ENCODE peak calls at places on chromosomes 2 and 18, in six cellular contexts. D, F, G, Z, O and V are unnamed samples.

GRCh38 chr2:99776521-99777265 is 286.9 kb upstream of the REV1 start:
- DNase-seq in D (no peak), F (no peak), G (no peak), Z (no peak), O (no peak), V (no peak)

GRCh38 chr2:235898766-235899165 is 269.4 kb downstream of the GBX2 start:
- DNase-seq in D (no peak), F (no peak), G (no peak), Z (no peak), O (no peak), V (no peak)

GRCh38 chr2:7780345-7780744 is 863.1 kb downstream of the RNF144A start:
- DNase-seq in D (no peak), F (no peak), G (no peak), Z (no peak), O (no peak), V (no peak)

GRCh38 chr18:28204154-28204553 is 27.2 kb upstream of the CDH2 start:
- DNase-seq in D (no peak), F (no peak), G (peak), Z (no peak), O (no peak), V (no peak)

GRCh38 chr18:58163004-58163590 is 119.1 kb downstream of the NEDD4L start:
- DNase-seq in D (no peak), F (no peak), G (no peak), Z (no peak), O (no peak), V (no peak)

GRCh38 chr2:63506350-63506749 is 81.9 kb downstream of the WDPCP start:
- DNase-seq in D (no peak), F (no peak), G (no peak), Z (no peak), O (no peak), V (no peak)

GRCh38 chr18:8426401-8426800 is 182.8 kb upstream of the RAB12 start:
- DNase-seq in D (no peak), F (peak), G (no peak), Z (peak), O (no peak), V (no peak)

GRCh38 chr2:239160226-239161143 is 240.3 kb downstream of the HDAC4 start:
- DNase-seq in D (peak), F (no peak), G (no peak), Z (no peak), O (no peak), V (no peak)

GRCh38 chr18:9365406-9365805 is 30.8 kb downstream of the TWSG1 start:
- DNase-seq in D (no peak), F (no peak), G (no peak), Z (no peak), O (no peak), V (no peak)

GRCh38 chr2:215360596-215360995 is 48.7 kb downstream of the ATIC start:
- DNase-seq in D (no peak), F (no peak), G (no peak), Z (no peak), O (no peak), V (no peak)

GRCh38 chr18:58362829-58363231 is 266.1 kb downstream of the ALPK2 start:
- DNase-seq in D (no peak), F (no peak), G (no peak), Z (no peak), O (no peak), V (no peak)

GRCh38 chr2:11055816-11056215 is 99.5 kb upstream of the SLC66A3 start:
- DNase-seq in D (no peak), F (no peak), G (no peak), Z (no peak), O (no peak), V (no peak)

GRCh38 chr2:130831356-130831755 is 5.4 kb upstream of the ARHGEF4 start:
- DNase-seq in D (no peak), F (no peak), G (no peak), Z (no peak), O (no peak), V (peak)

GRCh38 chr2:64770781-64771334 is 117.1 kb upstream of the SERTAD2 start:
- DNase-seq in D (no peak), F (no peak), G (peak), Z (no peak), O (no peak), V (no peak)

GRCh38 chr2:12607971-12608370 is 108.8 kb upstream of the TRIB2 start:
- DNase-seq in D (no peak), F (no peak), G (no peak), Z (peak), O (no peak), V (no peak)

GRCh38 chr18:59155140-59155539 is 15.5 kb downstream of the SEC11C start:
- DNase-seq in D (no peak), F (no peak), G (peak), Z (no peak), O (no peak), V (no peak)

GRCh38 chr2:34093790-34094189 is 494.7 kb upstream of the FAM98A start:
- DNase-seq in D (no peak), F (no peak), G (no peak), Z (no peak), O (no peak), V (no peak)

GRCh38 chr18:8998481-8999217 is 103.8 kb upstream of the NDUFV2 start:
- DNase-seq in D (no peak), F (no peak), G (peak), Z (no peak), O (no peak), V (no peak)

GRCh38 chr2:72015281-72015680 is 132.4 kb downstream of the CYP26B1 start:
- DNase-seq in D (no peak), F (no peak), G (no peak), Z (no peak), O (no peak), V (no peak)

GRCh38 chr2:224136394-224136793 is 97.3 kb upstream of the SERPINE2 start:
- DNase-seq in D (no peak), F (no peak), G (no peak), Z (no peak), O (no peak), V (no peak)

GRCh38 chr18:524496-524895 is 24.0 kb upstream of the COLEC12 start:
- DNase-seq in D (no peak), F (no peak), G (peak), Z (no peak), O (no peak), V (no peak)

GRCh38 chr2:95389256-95390119 is 13.0 kb upstream of the FAHD2A start:
- DNase-seq in D (no peak), F (peak), G (peak), Z (peak), O (no peak), V (no peak)

GRCh38 chr18:76496200-76496890 is 1.3 kb upstream of the ZNF516 start:
- DNase-seq in D (peak), F (peak), G (peak), Z (peak), O (no peak), V (peak)

GRCh38 chr2:65350714-65351113 is 81.7 kb downstream of the SPRED2 start:
- DNase-seq in D (no peak), F (peak), G (peak), Z (no peak), O (no peak), V (no peak)

GRCh38 chr2:173159794-173160463 is 84.3 kb downstream of the MAP3K20 start:
- DNase-seq in D (no peak), F (no peak), G (peak), Z (no peak), O (no peak), V (no peak)

GRCh38 chr2:160353166-160353565 is 140.4 kb downstream of the RBMS1 start:
- DNase-seq in D (peak), F (peak), G (no peak), Z (peak), O (no peak), V (no peak)

GRCh38 chr2:29698216-29698615 is 223.2 kb downstream of the ALK start:
- DNase-seq in D (no peak), F (no peak), G (no peak), Z (no peak), O (no peak), V (no peak)

GRCh38 chr2:136086253-136087016 is 31.5 kb downstream of the CXCR4 start:
- DNase-seq in D (no peak), F (no peak), G (no peak), Z (no peak), O (no peak), V (no peak)

GRCh38 chr2:64283641-64284371 is 139.6 kb upstream of the PELI1 start:
- DNase-seq in D (no peak), F (peak), G (peak), Z (peak), O (no peak), V (no peak)

GRCh38 chr18:79503891-79504475 is 108.3 kb downstream of the NFATC1 start:
- DNase-seq in D (no peak), F (no peak), G (no peak), Z (no peak), O (no peak), V (no peak)

GRCh38 chr2:239920616-239921365 is 104.4 kb downstream of the NDUFA10 start:
- DNase-seq in D (no peak), F (no peak), G (no peak), Z (no peak), O (no peak), V (no peak)

GRCh38 chr2:162989507-162989906 is 150.9 kb upstream of the KCNH7 start:
- DNase-seq in D (no peak), F (peak), G (no peak), Z (no peak), O (no peak), V (no peak)

GRCh38 chr2:16625759-16626158 is 39.9 kb downstream of the CYRIA start:
- DNase-seq in D (no peak), F (peak), G (no peak), Z (no peak), O (no peak), V (no peak)